ENCODE peak calls at places on chromosome 16, in nine cellular contexts. U, E, Q, F, M, L, O, K and R are unnamed samples.

GRCh38 chr16:15052747-15053476 is 3.0 kb downstream of the NTAN1 start:
- DNase-seq in U (no peak), E (no peak), Q (no peak), F (no peak), M (no peak), L (no peak), O (peak), K (no peak), R (no peak)

GRCh38 chr16:84184775-84185174 is 2.1 kb downstream of the TAF1C start:
- DNase-seq in U (no peak), E (no peak), Q (peak), F (peak), M (no peak), L (no peak), O (no peak), K (no peak), R (no peak)

GRCh38 chr16:80317132-80318098 is 223.4 kb upstream of the DYNLRB2 start:
- DNase-seq in U (peak), E (no peak), Q (no peak), F (peak), M (no peak), L (no peak), O (no peak), K (no peak), R (no peak)

GRCh38 chr16:83715217-83715920 is 92.4 kb upstream of the HSBP1 start:
- DNase-seq in U (no peak), E (peak), Q (no peak), F (peak), M (no peak), L (peak), O (no peak), K (no peak), R (no peak)

GRCh38 chr16:81695431-81695890 is 83.6 kb upstream of the PLCG2 start:
- DNase-seq in U (peak), E (no peak), Q (no peak), F (no peak), M (peak), L (no peak), O (no peak), K (no peak), R (no peak)

GRCh38 chr16:24036038-24036543 is 200.3 kb downstream of the PRKCB start:
- DNase-seq in U (no peak), E (no peak), Q (no peak), F (no peak), M (no peak), L (no peak), O (no peak), K (no peak), R (no peak)

GRCh38 chr16:87420401-87421368 is 28.5 kb downstream of the MAP1LC3B start:
- DNase-seq in U (no peak), E (no peak), Q (no peak), F (no peak), M (no peak), L (no peak), O (peak), K (no peak), R (no peak)

GRCh38 chr16:84829168-84829965 is 9.6 kb downstream of the CRISPLD2 start:
- DNase-seq in U (peak), E (no peak), Q (peak), F (no peak), M (peak), L (no peak), O (no peak), K (no peak), R (no peak)

DNA sequence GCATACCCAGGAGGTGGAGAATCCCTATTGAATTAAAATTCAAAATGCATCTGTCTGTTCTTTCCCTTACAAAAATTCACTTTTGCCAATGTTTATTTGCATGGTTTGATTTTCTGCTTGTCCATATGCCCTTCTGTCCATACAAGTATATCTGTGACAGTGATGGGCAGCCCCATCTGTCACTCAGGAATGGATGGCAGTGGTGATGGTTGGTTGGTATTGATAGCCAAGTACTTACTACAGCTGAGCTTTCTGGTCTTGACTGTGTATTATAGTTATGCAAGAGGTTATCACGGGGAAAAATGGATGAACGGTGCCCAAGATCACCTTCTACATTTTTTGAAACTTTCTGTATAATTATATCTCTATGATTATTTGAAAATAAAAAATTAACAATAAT is 171.0 kb downstream of the RBFOX1 start:
- DNase-seq in U (no peak), E (no peak), Q (no peak), F (no peak), M (no peak), L (no peak), O (no peak), K (no peak), R (no peak)
- TF ChIP-seq CTCF in U (no peak), E (no peak), Q (no peak), F (no peak), M (no peak), L (no peak), O (no peak), K (no peak), R (no peak)

GRCh38 chr16:67865318-67865717 is 7.5 kb upstream of the EDC4 start:
- DNase-seq in U (peak), E (no peak), Q (no peak), F (peak), M (peak), L (no peak), O (no peak), K (no peak), R (peak)
- TF ChIP-seq CTCF in U (peak), E (no peak), Q (peak), F (peak), M (peak), L (peak), O (no peak), K (no peak), R (no peak)

GRCh38 chr16:4350787-4351659 is at the start of gene PAM16:
- DNase-seq in U (peak), E (peak), Q (peak), F (peak), M (peak), L (peak), O (peak), K (peak), R (peak)
- TF ChIP-seq CTCF in U (no peak), E (no peak), Q (peak), F (no peak), M (no peak), L (no peak), O (no peak), K (no peak), R (no peak)

DNA sequence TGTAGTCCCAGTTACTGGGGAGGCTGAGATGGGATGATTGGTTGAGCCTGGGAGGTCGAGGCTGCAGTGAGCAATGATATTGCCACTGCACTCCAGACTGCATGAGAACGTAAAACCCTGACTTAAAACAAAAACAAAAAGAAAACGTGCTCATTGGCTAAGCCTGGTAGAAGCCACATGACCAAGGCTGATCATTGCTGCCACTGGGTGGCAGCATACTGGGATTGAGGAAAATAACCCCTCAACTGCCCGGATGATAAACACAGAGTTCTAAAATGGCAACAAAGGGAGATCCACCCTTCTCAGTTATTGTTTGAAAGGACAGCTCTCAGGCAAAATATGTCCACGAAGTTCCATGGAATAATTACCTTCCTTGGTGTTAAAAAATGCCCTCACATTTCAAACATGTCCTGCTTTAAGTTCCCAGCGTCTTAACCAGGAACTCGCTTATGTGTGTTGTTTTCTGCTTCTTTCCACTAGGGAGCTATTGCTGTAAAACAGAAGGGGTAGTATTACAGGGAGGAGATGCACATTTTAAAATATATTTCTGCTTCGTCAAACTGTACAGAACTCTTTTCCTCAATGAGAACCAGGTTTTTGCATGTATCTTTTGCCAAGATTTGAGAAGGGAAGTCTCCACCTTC is 675.3 kb downstream of the MAF start:
- DNase-seq in U (no peak), E (no peak), Q (no peak), F (peak), M (no peak), L (no peak), O (peak), K (no peak), R (peak)
- TF ChIP-seq CTCF in U (peak), E (peak), Q (no peak), F (peak), M (no peak), L (peak), O (no peak), K (peak), R (peak)

GRCh38 chr16:30372037-30372712 is 1.9 kb upstream of the TBC1D10B start:
- DNase-seq in U (no peak), E (no peak), Q (no peak), F (no peak), M (no peak), L (no peak), O (no peak), K (no peak), R (no peak)

GRCh38 chr16:30369938-30370443 is 303 bp downstream of the TBC1D10B start:
- DNase-seq in U (no peak), E (no peak), Q (no peak), F (no peak), M (no peak), L (no peak), O (no peak), K (no peak), R (no peak)

GRCh38 chr16:30372725-30373124 is 1.9 kb upstream of the MYL11 start:
- DNase-seq in U (no peak), E (no peak), Q (no peak), F (peak), M (no peak), L (no peak), O (no peak), K (no peak), R (no peak)

GRCh38 chr16:30370444-30371247 is at the start of gene TBC1D10B:
- DNase-seq in U (peak), E (peak), Q (peak), F (peak), M (peak), L (peak), O (peak), K (peak), R (peak)

DNA sequence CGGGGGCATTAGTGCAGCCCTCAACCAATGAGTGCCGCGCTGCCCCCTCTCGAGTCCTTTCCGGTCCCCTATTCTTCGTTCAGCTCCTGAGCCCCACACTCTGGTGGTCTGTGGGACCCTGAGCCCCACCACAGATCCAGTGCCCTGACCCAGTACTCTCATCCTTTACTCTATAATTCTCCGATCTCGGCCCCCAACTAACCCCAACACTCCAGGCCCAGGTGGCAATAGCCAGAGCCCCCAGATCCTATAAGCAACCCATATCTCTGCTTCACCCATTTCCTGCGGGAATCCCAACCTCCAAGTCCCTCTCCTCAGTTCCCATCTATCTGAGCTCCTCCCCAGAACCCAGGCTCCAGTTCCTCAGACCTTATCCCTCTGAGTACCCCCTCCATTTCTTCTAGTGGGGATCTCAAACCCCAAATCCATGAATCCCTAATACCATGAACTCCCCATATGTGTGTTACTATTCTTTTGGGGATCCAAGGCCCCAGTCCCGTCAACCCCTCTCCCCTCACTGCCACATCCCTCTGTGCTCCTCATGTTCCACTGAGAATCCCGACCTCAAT is 1.0 kb upstream of the TBC1D10B start:
- DNase-seq in U (no peak), E (no peak), Q (no peak), F (no peak), M (no peak), L (no peak), O (no peak), K (no peak), R (no peak)
- TF ChIP-seq CTCF in U (no peak), E (no peak), Q (no peak), F (no peak), M (no peak), L (no peak), O (no peak), K (no peak), R (no peak)

DNA sequence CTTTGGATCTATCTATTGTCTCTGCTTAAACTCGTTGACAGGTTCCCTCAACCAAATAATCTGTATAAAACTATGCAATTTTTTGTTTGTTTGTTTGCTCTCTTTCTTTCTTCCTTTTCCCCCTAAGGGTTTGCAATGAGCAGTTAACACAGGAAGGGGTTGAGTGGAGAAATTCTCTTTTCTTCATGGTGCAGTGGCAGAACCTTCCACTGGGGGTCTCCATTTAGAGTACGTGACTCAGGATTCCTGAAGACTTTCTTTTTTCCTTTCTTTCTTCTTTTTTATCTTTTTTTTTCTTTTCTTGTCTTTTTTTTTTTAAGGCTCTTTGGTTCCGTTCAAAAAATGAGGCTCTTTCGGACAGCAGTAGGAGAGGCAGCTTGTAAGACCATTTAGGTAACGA is 19.5 kb upstream of the RBFOX1 start:
- DNase-seq in U (no peak), E (no peak), Q (no peak), F (no peak), M (no peak), L (no peak), O (no peak), K (no peak), R (peak)
- TF ChIP-seq CTCF in U (peak), E (no peak), Q (no peak), F (no peak), M (no peak), L (no peak), O (no peak), K (peak), R (peak)

DNA sequence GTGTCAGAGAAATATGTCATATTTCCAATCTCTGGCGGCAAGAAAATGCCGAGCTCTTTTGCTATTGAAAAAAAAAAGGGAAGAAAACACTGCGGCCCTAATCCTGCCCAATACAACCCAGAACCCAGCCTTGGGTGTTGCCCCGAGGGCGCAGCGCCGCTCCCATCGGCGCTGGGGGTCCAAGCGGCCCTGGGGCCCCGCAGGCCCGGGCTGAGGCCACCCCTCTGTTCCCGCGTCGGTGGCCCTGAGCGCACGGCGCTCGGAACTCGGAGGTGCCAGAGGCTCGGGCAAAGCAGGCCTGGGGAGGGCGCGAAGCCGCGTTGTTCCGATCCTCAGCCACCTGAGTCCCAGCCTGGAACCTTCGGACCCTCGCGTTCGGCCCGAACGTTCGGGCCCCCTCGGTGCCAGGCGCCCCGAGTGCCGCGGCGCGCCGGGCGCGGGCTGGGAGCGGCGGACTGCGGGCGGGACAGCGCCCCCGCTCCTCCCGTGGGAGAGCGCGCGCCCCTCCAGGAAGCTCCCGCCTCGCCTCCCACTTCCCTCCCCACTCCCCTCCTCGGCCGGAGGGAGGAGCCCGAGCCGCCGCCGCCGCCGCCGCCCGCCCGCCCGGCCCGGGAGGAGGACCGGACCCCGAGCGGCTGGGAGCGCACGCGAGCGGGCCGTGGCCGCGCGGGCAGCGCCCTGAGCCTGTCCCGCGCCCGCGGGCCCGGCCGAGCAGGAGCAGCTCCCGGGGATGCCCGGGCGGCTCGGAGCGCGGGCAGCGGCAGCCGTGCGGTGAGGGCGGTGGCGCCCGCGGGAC is at the start of gene CPNE2:
- DNase-seq in U (peak), E (no peak), Q (peak), F (peak), M (peak), L (peak), O (peak), K (peak), R (peak)
- TF ChIP-seq CTCF in U (no peak), E (no peak), Q (peak), F (no peak), M (no peak), L (no peak), O (no peak), K (no peak), R (no peak)

GRCh38 chr16:3123986-3124886 is 10.6 kb upstream of the ZNF213 start:
- DNase-seq in U (peak), E (peak), Q (peak), F (peak), M (peak), L (peak), O (peak), K (peak), R (peak)
- TF ChIP-seq CTCF in U (peak), E (peak), Q (peak), F (no peak), M (peak), L (peak), O (no peak), K (no peak), R (no peak)

DNA sequence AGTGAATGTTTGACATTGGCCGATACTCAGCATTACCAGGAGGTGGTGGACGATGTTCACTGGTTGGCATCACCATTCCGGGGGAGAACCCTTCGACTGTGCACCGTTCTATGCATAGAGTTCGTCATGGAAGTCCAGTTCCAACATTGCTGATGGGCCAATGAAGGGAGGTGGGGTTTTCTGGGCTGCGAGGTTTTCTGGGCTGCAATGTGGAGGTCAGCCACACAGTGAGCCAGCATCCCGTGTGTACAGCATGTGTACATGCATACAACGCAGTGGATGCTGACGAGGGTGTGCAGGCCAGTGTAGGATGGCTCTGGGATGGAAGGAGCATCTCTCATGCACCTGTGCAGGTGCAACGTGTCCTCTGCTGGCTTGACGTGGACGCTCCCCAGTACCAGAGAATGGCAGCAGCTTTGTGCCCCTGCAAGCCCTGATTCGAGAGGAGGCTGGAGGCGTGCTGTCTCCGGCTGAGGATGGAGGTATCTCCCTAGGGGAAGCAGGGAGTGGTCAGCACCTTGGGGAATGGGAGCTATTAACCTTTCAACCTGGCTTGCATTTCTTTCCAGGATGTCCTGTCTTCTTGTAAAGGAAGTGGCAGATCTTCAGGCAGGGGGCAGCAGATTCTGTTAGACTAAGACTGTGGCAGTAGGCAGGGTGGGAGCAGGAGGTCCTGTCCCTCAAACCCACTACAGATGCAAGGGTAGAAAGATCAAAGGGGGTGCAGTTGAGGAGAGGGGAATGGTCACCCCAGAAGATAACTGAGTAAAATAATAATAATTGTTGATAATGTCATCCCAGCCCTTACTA is 98.2 kb downstream of the CYLD start:
- DNase-seq in U (no peak), E (no peak), Q (no peak), F (no peak), M (no peak), L (no peak), O (peak), K (no peak), R (no peak)
- TF ChIP-seq CTCF in U (no peak), E (no peak), Q (no peak), F (no peak), M (no peak), L (no peak), O (no peak), K (no peak), R (no peak)

GRCh38 chr16:11297492-11298142 is 16.5 kb upstream of the PRM1 start:
- DNase-seq in U (peak), E (peak), Q (peak), F (peak), M (peak), L (peak), O (peak), K (peak), R (peak)
- TF ChIP-seq CTCF in U (no peak), E (no peak), Q (no peak), F (no peak), M (no peak), L (no peak), O (no peak), K (no peak), R (no peak)